ENCODE peak calls at places on chromosomes 11 and 22, in four cellular contexts. L is K562, J is suprapubic skin, W is uterus. D is an unnamed sample.
A peak's percentile ranks its signal among the peaks of the same experiment; 100 is the strongest.

GRCh38 chr11:69801513-69802335 is 17.5 kb downstream of the FGF3 start:
- DNase-seq in W (no peak), L (peak; percentile 47), J (no peak), D (no peak)

GRCh38 chr11:6615882-6616585 is 3.2 kb downstream of the TPP1 start:
- DNase-seq in J (no peak), L (no peak), W (peak; percentile 14), D (no peak)

GRCh38 chr22:26502688-26503561 is 9.3 kb downstream of the TFIP11 start:
- DNase-seq in W (no peak), J (no peak), L (peak; percentile 37), D (no peak)

GRCh38 chr22:22156716-22157499 is 87.7 kb upstream of the VPREB1 start:
- DNase-seq in W (no peak), J (no peak), L (peak; percentile 98), D (peak; percentile 45)

GRCh38 chr11:122803716-122804115 is 34.6 kb upstream of the CRTAM start:
- DNase-seq in J (no peak), W (no peak), L (no peak), D (no peak)

GRCh38 chr22:25008666-25009065 is 56.1 kb downstream of the KIAA1671 start:
- DNase-seq in L (no peak), W (no peak), J (no peak), D (no peak)

GRCh38 chr11:21969841-21970240 is 223.0 kb upstream of the ANO5 start:
- DNase-seq in L (no peak), J (no peak), W (no peak), D (no peak)

GRCh38 chr22:46969491-46969890 is 207.0 kb downstream of the TBC1D22A start:
- DNase-seq in W (no peak), J (no peak), L (no peak), D (no peak)

GRCh38 chr11:20055312-20055711 is 105.0 kb downstream of the DBX1 start:
- DNase-seq in W (no peak), J (no peak), L (no peak), D (no peak)

GRCh38 chr22:17264321-17265052 is 45.3 kb upstream of the ADA2 start:
- DNase-seq in W (peak; percentile 25), J (no peak), L (no peak), D (no peak)

GRCh38 chr22:17267661-17268330 is 48.6 kb upstream of the ADA2 start:
- DNase-seq in L (no peak), W (no peak), J (no peak), D (no peak)

GRCh38 chr22:17265649-17266248 is 46.5 kb upstream of the ADA2 start:
- DNase-seq in W (no peak), L (no peak), J (no peak), D (no peak)

GRCh38 chr22:17268501-17269223 is 49.4 kb upstream of the ADA2 start:
- DNase-seq in J (no peak), W (no peak), L (peak; percentile 30), D (no peak)

DNA sequence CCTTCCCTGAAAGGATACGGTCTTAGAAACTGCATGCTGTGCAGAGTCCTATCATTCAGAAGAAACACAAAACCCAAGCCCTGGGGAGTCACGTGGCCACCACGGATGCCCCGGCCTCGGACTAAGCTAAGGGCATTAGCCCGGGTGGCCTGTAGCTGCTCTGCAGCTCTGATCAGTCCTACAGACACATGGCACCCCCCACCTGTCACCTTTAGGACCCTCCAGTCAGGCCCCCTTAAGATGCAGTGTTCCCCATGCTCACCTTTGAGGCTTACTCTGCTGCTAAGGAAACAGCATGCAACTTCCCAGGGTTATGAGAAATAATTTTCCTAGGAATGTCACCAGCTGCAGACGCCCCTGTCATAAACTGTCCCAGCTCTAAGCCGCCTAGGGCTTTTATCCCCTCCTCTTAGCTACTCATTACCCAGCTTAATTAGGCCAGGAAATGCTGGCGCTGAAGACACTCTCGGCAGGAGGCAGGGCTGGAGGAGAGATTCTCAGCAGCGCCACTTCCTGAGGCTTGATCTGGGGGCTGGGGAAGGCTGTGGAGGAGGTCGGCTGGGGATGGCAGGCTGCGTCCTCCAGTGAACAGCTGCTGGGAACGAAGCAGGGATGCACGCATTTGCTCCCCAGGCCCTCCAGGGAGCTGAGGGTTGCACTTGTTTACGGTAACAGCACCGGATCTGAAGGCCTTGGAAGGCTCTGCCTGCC is 47.2 kb upstream of the ADA2 start:
- DNase-seq in J (no peak), L (no peak), W (no peak), D (no peak)
- TF ChIP-seq POLR2A in J (no peak), L (no peak), W (no peak), D (no peak)

GRCh38 chr22:39245130-39246039 is 603 bp upstream of the PDGFB start:
- DNase-seq in J (no peak), L (no peak), W (no peak), D (no peak)

GRCh38 chr22:39244073-39244495 is 698 bp downstream of the PDGFB start:
- DNase-seq in J (no peak), L (no peak), W (no peak), D (no peak)

GRCh38 chr22:39243443-39244072 is 1.2 kb downstream of the PDGFB start:
- DNase-seq in J (no peak), L (no peak), W (no peak), D (no peak)

GRCh38 chr22:39246217-39246616 is 1.4 kb upstream of the PDGFB start:
- DNase-seq in W (no peak), J (no peak), L (no peak), D (no peak)

GRCh38 chr22:39244496-39245129 is at the start of gene PDGFB:
- DNase-seq in J (no peak), L (peak; percentile 52), W (no peak), D (no peak)
- TF ChIP-seq POLR2A in J (peak; percentile 39), L (no peak), W (peak; percentile 41), D (peak; percentile 31)

DNA sequence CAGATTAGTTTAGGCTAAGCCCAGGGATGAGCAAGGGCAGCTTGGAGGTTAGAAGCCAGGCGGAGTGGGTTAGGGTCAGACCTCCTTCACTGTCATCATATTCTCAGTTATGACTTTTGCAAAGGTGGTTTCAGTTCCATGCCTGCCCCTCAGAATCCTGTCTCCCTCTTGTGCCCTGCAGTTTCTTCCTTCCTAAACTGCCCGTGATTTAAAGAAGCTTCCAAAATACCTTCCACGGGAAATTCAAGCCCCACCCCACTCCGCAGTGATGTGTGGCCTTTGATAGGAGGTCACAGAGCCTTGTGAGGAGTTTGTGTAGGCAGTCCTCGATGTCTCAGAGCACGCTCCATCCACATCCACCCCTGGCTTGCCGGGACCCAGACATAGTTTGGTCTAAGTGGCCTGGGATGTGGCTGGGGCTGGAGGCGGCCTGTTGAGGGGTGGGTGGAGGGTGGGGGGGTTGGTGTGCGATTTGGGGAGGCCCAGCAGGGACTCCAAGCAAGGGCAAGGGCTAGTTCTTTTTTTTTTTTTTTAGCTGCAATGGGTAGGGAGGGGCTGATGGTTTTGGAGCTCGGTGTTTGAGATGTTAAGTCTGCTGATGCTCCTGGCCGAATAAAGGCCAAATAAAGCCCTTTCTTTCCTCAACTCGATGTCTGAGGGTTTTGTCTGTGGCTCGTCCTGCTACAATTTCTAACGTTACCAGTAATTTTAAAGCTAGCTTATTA is 1.6 kb upstream of the IFITM1 start:
- DNase-seq in W (no peak), J (no peak), L (peak; percentile 66), D (no peak)
- TF ChIP-seq POLR2A in W (no peak), J (no peak), L (no peak), D (no peak)

DNA sequence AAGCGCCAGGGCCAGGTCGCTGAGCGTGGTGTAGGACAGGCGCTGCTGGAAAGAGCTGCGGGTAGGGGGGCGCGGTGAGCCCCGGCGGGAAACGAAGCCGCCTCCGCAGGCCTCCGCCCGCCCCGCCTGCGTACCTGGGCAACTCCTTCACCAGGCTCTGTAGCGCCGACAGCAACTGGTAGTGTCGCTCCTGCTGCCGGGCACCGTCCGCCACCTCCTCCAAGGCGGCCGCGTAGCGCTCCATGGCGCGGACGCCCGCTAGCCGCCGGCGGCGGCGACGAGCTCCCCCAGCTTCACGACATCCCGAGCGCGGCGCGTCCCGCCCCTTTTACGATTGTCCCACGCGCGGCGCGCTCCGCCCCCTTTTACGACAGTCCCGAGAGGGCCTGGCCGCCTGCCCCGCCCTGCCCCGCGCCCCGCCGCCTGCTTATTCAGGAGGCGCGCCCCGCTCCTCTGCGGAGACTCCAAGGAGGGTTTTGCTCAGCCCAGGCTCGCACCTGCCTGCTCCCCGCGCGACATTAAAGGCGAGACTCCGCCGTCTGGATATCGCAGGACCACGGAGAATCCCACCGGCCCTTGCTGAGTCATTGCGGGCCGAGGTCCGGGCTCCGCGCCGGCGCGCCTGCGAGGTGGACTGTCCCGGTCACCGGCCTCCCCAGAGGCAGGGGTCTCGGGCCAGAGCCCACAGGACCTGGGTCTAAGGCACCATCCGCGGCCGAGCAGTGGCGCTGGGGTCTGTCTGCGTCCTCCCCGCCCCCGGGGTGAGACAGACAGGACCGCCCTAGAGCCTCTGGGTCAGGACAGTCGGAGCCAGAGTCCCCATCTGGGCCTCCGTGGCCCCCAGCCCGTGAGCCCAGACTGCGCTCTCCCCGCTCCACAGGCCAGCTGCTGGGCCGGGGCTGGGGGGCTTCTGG is at the start of gene DGCR6L:
- DNase-seq in J (peak; percentile 97), L (no peak), W (peak; percentile 94), D (peak; percentile 67)
- TF ChIP-seq POLR2A in J (peak; percentile 10), L (peak; percentile 95), W (peak; percentile 78), D (peak; percentile 61)